ENCODE peak calls at places on chromosomes 5 and 9, in seven cellular contexts. J is PC-3, W is upper lobe of right lung, V is astrocyte of the spinal cord, R is neural progenitor cell, A is MCF 10A, C is endothelial cell. P is an unnamed sample.

GRCh38 chr9:116073826-116074225 is 79.8 kb upstream of the PAPPA start:
- DNase-seq in J (peak), W (no peak), V (peak), R (no peak), A (peak), C (no peak), P (no peak)

GRCh38 chr5:40915341-40915926 is 6.1 kb downstream of the C7 start:
- DNase-seq in J (no peak), W (no peak), V (no peak), R (no peak), A (no peak), C (no peak), P (no peak)

GRCh38 chr5:160173-160510 is 31.2 kb upstream of the LRRC14B start:
- DNase-seq in J (no peak), W (peak), V (peak), R (no peak), A (no peak), C (no peak), P (no peak)

GRCh38 chr5:168614661-168615060 is 35.5 kb upstream of the PANK3 start:
- DNase-seq in J (no peak), W (no peak), V (no peak), R (no peak), A (no peak), C (no peak), P (no peak)

GRCh38 chr9:137592767-137593166 is 2.5 kb upstream of the ZMYND19 start:
- DNase-seq in J (no peak), W (peak), V (no peak), R (no peak), A (no peak), C (no peak), P (no peak)

GRCh38 chr9:108535526-108535925 is 320.3 kb downstream of the ACTL7B start:
- DNase-seq in J (no peak), W (no peak), V (no peak), R (peak), A (peak), C (peak), P (no peak)

GRCh38 chr5:171431251-171431777 is 11.9 kb downstream of the FGF18 start:
- DNase-seq in J (no peak), W (peak), V (no peak), R (no peak), A (no peak), C (no peak), P (no peak)

GRCh38 chr5:7518947-7519560 is 123.1 kb downstream of the ADCY2 start:
- DNase-seq in J (no peak), W (no peak), V (no peak), R (peak), A (no peak), C (peak), P (no peak)

GRCh38 chr5:150656191-150657132 is 4.6 kb upstream of the MYOZ3 start:
- DNase-seq in J (peak), W (peak), V (peak), R (peak), A (peak), C (peak), P (peak)

GRCh38 chr9:98373622-98374021 is 118.2 kb upstream of the TBC1D2 start:
- DNase-seq in J (no peak), W (no peak), V (no peak), R (no peak), A (no peak), C (no peak), P (no peak)

GRCh38 chr5:150523472-150524350 is 15.8 kb downstream of the NDST1 start:
- DNase-seq in J (peak), W (no peak), V (peak), R (peak), A (peak), C (peak), P (no peak)

GRCh38 chr9:82320566-82320965 is 332.0 kb downstream of the SPATA31D1 start:
- DNase-seq in J (no peak), W (no peak), V (peak), R (no peak), A (no peak), C (no peak), P (no peak)
- TF ChIP-seq CTCF in J (no peak), W (no peak), V (no peak), R (no peak), A (no peak), C (no peak), P (no peak)

GRCh38 chr5:115098041-115098702 is 71.5 kb downstream of the TRIM36 start:
- DNase-seq in J (peak), W (no peak), V (peak), R (peak), A (peak), C (peak), P (no peak)
- TF ChIP-seq CTCF in J (peak), W (peak), V (peak), R (peak), A (peak), C (peak), P (peak)

GRCh38 chr9:18396102-18396728 is 77.7 kb upstream of the ADAMTSL1 start:
- DNase-seq in J (peak), W (no peak), V (peak), R (peak), A (peak), C (no peak), P (no peak)
- TF ChIP-seq CTCF in J (peak), W (no peak), V (peak), R (peak), A (peak), C (peak), P (peak)

DNA sequence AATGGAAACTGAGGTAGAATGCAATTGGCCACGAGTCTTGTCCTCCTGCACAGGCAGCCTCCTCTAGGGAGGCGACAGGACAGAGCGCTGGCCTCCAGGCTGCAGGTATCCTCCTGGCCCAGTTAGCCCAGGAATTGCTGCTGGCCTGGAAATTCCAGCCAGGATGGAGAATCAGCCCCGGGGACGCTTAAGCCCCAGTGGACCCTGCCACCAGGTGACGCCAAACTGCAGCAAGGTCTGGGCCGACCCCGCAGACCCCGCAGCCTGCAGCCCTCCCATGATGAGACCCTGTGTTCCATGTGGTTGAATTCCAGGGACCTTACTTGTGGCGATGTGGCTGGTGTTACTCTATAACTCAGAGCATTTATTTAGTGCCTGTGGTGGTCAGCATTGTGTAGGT is 7.3 kb downstream of the CACFD1 start:
- DNase-seq in J (no peak), W (no peak), V (no peak), R (peak), A (no peak), C (no peak), P (no peak)
- TF ChIP-seq CTCF in J (no peak), W (no peak), V (no peak), R (peak), A (no peak), C (no peak), P (no peak)

P was measured in progenitor cell of endocrine pancreas.